ENCODE peak calls at places on chromosomes 3 and 15, in five cellular contexts. N is left cardiac atrium, K is Panc1, P is aorta, Z is upper lobe of left lung. A is an unnamed sample.

GRCh38 chr3:27637346-27638000 is 84.7 kb downstream of the EOMES start:
- ATAC-seq in N (no peak), K (no peak), P (peak; percentile 58), Z (no peak), A (no peak)

GRCh38 chr15:41501961-41502786 is 8.5 kb downstream of the ITPKA start:
- ATAC-seq in N (peak; percentile 32), K (no peak), P (peak; percentile 44), Z (no peak), A (peak; percentile 17)

GRCh38 chr15:91496754-91497691 is 356.5 kb upstream of the SLCO3A1 start:
- ATAC-seq in N (no peak), K (no peak), P (no peak), Z (peak; percentile 51), A (no peak)

GRCh38 chr3:149449799-149450198 is 24.7 kb upstream of the TM4SF4 start:
- ATAC-seq in N (peak; percentile 70), K (peak; percentile 66), P (peak; percentile 46), Z (no peak), A (no peak)

GRCh38 chr3:71510485-71510884 is 73.0 kb downstream of the FOXP1 start:
- ATAC-seq in N (no peak), K (no peak), P (peak; percentile 65), Z (no peak), A (no peak)

GRCh38 chr15:67064607-67065530 is 533 bp upstream of the SMAD3 start:
- ATAC-seq in N (peak; percentile 6), K (no peak), P (peak; percentile 1), Z (peak; percentile 75), A (no peak)

GRCh38 chr3:99648091-99648490 is 9.7 kb downstream of the COL8A1 start:
- ATAC-seq in N (peak; percentile 70), K (no peak), P (peak; percentile 70), Z (no peak), A (peak; percentile 58)

GRCh38 chr15:80870893-80871292 is 91.7 kb downstream of the CEMIP start:
- ATAC-seq in N (peak; percentile 42), K (no peak), P (no peak), Z (no peak), A (peak; percentile 29)

GRCh38 chr3:134235677-134236076 is 15.0 kb downstream of the RYK start:
- ATAC-seq in N (peak; percentile 26), K (peak; percentile 43), P (no peak), Z (no peak), A (no peak)

GRCh38 chr3:180036678-180037455 is at the start of gene PEX5L:
- ATAC-seq in N (peak; percentile 94), K (no peak), P (no peak), Z (peak; percentile 57), A (peak; percentile 22)

GRCh38 chr3:51751287-51751686 is 27.8 kb downstream of the IQCF6 start:
- ATAC-seq in N (no peak), K (no peak), P (no peak), Z (no peak), A (no peak)

GRCh38 chr15:42065008-42065407 is 29.4 kb downstream of the PLA2G4D start:
- ATAC-seq in N (peak; percentile 21), K (no peak), P (no peak), Z (no peak), A (peak; percentile 19)

GRCh38 chr3:31288641-31289100 is 244.1 kb upstream of the STT3B start:
- ATAC-seq in N (peak; percentile 88), K (no peak), P (no peak), Z (peak; percentile 40), A (peak; percentile 28)

GRCh38 chr3:172046268-172046915 is 7.0 kb downstream of the FNDC3B start:
- ATAC-seq in N (no peak), K (peak; percentile 33), P (no peak), Z (no peak), A (no peak)

GRCh38 chr3:177190701-177191100 is 6.6 kb downstream of the TBL1XR1 start:
- ATAC-seq in N (no peak), K (no peak), P (no peak), Z (no peak), A (no peak)

GRCh38 chr3:152258448-152259302 is 10.1 kb upstream of the MBNL1 start:
- ATAC-seq in N (peak; percentile 95), K (peak; percentile 84), P (peak; percentile 90), Z (peak; percentile 90), A (peak; percentile 89)

GRCh38 chr3:15601046-15601398 is 347 bp downstream of the HACL1 start:
- ATAC-seq in N (peak; percentile 9), K (peak; percentile 44), P (peak; percentile 45), Z (peak; percentile 39), A (peak; percentile 2)